ENCODE peak calls at places on chromosomes 5 and 9, in five cellular contexts. H, F, Z, E and D are unnamed samples.

GRCh38 chr5:159316519-159317383 is 13.5 kb downstream of the IL12B start:
- DNase-seq in H (peak; percentile 73), F (peak; percentile 41), Z (peak; percentile 71), E (no peak), D (peak; percentile 54)

GRCh38 chr9:18228101-18228500 is 245.9 kb upstream of the ADAMTSL1 start:
- DNase-seq in H (no peak), F (no peak), Z (no peak), E (no peak), D (no peak)

GRCh38 chr5:157487358-157487757 is 27.3 kb downstream of the NIPAL4 start:
- DNase-seq in H (peak; percentile 84), F (no peak), Z (no peak), E (no peak), D (no peak)

GRCh38 chr5:15887072-15887471 is 292.5 kb downstream of the MARCHF11 start:
- DNase-seq in H (no peak), F (no peak), Z (no peak), E (no peak), D (no peak)

GRCh38 chr5:137611926-137612435 is 112.9 kb upstream of the SPOCK1 start:
- DNase-seq in H (no peak), F (no peak), Z (no peak), E (no peak), D (no peak)

GRCh38 chr9:92525306-92525705 is 10.5 kb downstream of the ECM2 start:
- DNase-seq in H (no peak), F (no peak), Z (no peak), E (no peak), D (no peak)

GRCh38 chr5:171957591-171958251 is 48.7 kb downstream of the FBXW11 start:
- DNase-seq in H (peak; percentile 28), F (peak; percentile 34), Z (no peak), E (no peak), D (peak; percentile 83)

GRCh38 chr9:32128546-32128945 is 255.9 kb upstream of the ACO1 start:
- DNase-seq in H (no peak), F (no peak), Z (peak; percentile 68), E (no peak), D (no peak)

GRCh38 chr5:73214921-73215490 is 42.0 kb downstream of the TMEM174 start:
- DNase-seq in H (no peak), F (no peak), Z (peak; percentile 51), E (no peak), D (no peak)
- H3K4me3 ChIP-seq in H (no peak overlapping the region), F (no peak overlapping the region), Z (peak overlapping the region; percentile 41), E (no peak overlapping the region), D (no peak overlapping the region)

GRCh38 chr5:178114325-178115135 is 1.2 kb downstream of the N4BP3 start:
- DNase-seq in H (peak; percentile 61), F (peak; percentile 67), Z (peak; percentile 67), E (no peak), D (no peak)
- H3K4me3 ChIP-seq in H (peak overlapping the region; percentile 41), F (peak overlapping the region; percentile 88), Z (peak overlapping the region; percentile 77), E (peak overlapping the region; percentile 67), D (peak overlapping the region; percentile 3)

GRCh38 chr5:170389250-170389902 is at the start of gene KCNMB1:
- DNase-seq in H (no peak), F (no peak), Z (no peak), E (no peak), D (no peak)

GRCh38 chr5:170386743-170387142 is 2.4 kb downstream of the KCNMB1 start:
- DNase-seq in H (no peak), F (no peak), Z (no peak), E (no peak), D (no peak)

GRCh38 chr5:170388818-170389217 is 349 bp downstream of the KCNMB1 start:
- DNase-seq in H (no peak), F (no peak), Z (no peak), E (no peak), D (no peak)

GRCh38 chr5:170387775-170388174 is 1.4 kb downstream of the KCNMB1 start:
- DNase-seq in H (no peak), F (no peak), Z (no peak), E (no peak), D (no peak)

GRCh38 chr5:170388240-170388639 is 927 bp downstream of the KCNMB1 start:
- DNase-seq in H (no peak), F (no peak), Z (no peak), E (no peak), D (no peak)
- H3K4me3 ChIP-seq in H (no peak overlapping the region), F (no peak overlapping the region), Z (no peak overlapping the region), E (peak overlapping the region; percentile 33), D (no peak overlapping the region)

GRCh38 chr5:139404484-139404840 is 573 bp upstream of the SPATA24 start:
- DNase-seq in H (no peak), F (no peak), Z (no peak), E (no peak), D (no peak)
- H3K4me3 ChIP-seq in H (peak overlapping the region; percentile 73), F (peak overlapping the region; percentile 34), Z (peak overlapping the region; percentile 59), E (peak overlapping the region; percentile 56), D (peak overlapping the region; percentile 68)

DNA sequence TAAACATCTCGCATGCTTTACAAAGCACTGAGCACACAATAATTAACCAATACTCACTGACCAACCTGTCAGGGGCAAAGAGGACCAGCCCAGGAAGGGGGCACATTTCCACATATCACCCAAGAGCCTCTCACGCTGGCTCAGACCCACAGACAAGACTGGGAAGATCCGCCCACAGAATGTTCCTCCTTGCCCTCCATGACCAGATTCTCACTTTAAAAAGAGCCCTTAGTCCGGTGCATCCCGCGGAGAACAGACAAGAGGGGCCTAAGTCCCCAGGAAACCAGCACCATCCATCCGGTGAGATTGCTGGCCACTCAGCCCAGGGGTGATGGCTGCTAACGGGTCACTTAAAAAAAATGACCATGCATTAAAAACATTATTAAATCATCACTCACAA is 32.9 kb downstream of the SEMA4D start:
- DNase-seq in H (no peak), F (no peak), Z (no peak), E (no peak), D (no peak)
- H3K4me3 ChIP-seq in H (peak overlapping the region; percentile 75), F (no peak overlapping the region), Z (no peak overlapping the region), E (no peak overlapping the region), D (no peak overlapping the region)

GRCh38 chr9:110332766-110333165 is 4.9 kb downstream of the TXNDC8 start:
- DNase-seq in H (no peak), F (no peak), Z (no peak), E (no peak), D (no peak)

GRCh38 chr9:110337727-110338522 is at the start of gene TXNDC8:
- DNase-seq in H (no peak), F (no peak), Z (no peak), E (no peak), D (no peak)

GRCh38 chr9:110334183-110334582 is 3.5 kb downstream of the TXNDC8 start:
- DNase-seq in H (peak; percentile 20), F (no peak), Z (no peak), E (no peak), D (no peak)

GRCh38 chr9:110330484-110331115 is 7.1 kb downstream of the TXNDC8 start:
- DNase-seq in H (no peak), F (no peak), Z (no peak), E (no peak), D (no peak)

DNA sequence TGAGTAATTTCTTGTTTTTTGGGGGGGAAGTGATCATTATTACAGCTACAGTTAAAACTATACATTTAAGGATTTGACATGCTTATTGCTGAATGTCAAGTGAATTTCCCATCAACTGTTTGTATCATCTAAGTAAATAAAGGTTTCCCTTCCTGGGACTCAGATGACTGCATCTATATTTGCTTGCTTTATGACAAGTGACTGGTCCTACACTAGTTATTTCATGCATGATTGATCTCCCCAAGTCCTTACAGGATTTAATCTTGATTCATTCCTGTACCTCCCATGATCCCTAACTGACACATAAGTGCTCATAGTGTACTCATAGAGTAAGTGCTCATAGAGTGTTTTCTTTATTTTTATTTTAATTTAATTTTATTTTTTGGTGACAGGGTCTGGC is 2.8 kb downstream of the TXNDC8 start:
- DNase-seq in H (no peak), F (no peak), Z (no peak), E (no peak), D (no peak)
- H3K4me3 ChIP-seq in H (no peak overlapping the region), F (no peak overlapping the region), Z (no peak overlapping the region), E (no peak overlapping the region), D (no peak overlapping the region)

DNA sequence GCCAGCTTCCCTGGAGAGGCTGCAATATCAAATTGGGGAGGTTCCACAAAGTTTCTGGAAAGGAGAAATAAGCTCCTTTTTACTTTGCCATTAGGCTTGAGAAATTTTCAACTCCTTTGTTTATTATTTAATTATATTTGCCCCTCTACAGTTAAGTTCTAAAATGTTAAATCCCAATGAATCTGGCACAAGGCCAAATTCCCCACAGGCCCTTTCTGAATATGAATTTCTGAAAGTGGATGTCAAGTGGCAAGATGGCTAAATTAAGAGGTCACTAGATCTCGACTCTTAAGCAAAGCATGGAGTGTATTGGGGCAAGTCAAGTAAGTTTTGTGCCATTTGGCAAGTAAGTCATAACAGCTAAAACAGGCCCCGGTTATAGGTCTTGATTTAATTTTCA is 117.0 kb downstream of the MARCHF3 start:
- DNase-seq in H (no peak), F (no peak), Z (no peak), E (no peak), D (no peak)
- H3K4me3 ChIP-seq in H (no peak overlapping the region), F (no peak overlapping the region), Z (no peak overlapping the region), E (no peak overlapping the region), D (no peak overlapping the region)